ENCODE peak calls at places on chromosomes 3 and 15, in seven cellular contexts. H is stromal cell of bone marrow; I is ecto neural progenitor cell; M is iPS DF 19.7; G is activated effector memory CD4-positive, alpha-beta T cell treated with Interleukin-2 at 50 U/mL for 16 hours; W is mucosa of descending colon; E is activated CD4-positive, alpha-beta T cell treated with anti-CD3 and anti-CD28 coated beads, Interleukin-2, amount 50 U/mL, for 1 hour. X is an unnamed sample.

GRCh38 chr15:76823903-76824302 is 81.2 kb downstream of the SCAPER start:
- DNase-seq in H (no peak), I (no peak), M (no peak), G (no peak), W (no peak), E (no peak), X (no peak)

GRCh38 chr3:32500225-32500624 is 2.4 kb downstream of the CMTM6 start:
- DNase-seq in H (no peak), I (no peak), M (no peak), G (no peak), W (no peak), E (no peak), X (no peak)

GRCh38 chr3:170469151-170470062 is 50.7 kb downstream of the CLDN11 start:
- DNase-seq in H (peak), I (no peak), M (no peak), G (no peak), W (no peak), E (no peak), X (no peak)

GRCh38 chr3:128330301-128330845 is 136.3 kb downstream of the DNAJB8 start:
- DNase-seq in H (no peak), I (no peak), M (no peak), G (no peak), W (no peak), E (no peak), X (no peak)

GRCh38 chr15:41233367-41233771 is 2.3 kb downstream of the CHP1 start:
- DNase-seq in H (peak), I (no peak), M (no peak), G (no peak), W (no peak), E (no peak), X (no peak)

GRCh38 chr3:119825820-119826219 is 43.9 kb downstream of the NR1I2 start:
- DNase-seq in H (no peak), I (no peak), M (no peak), G (no peak), W (no peak), E (no peak), X (no peak)

GRCh38 chr3:161452179-161452578 is 44.4 kb upstream of the OTOL1 start:
- DNase-seq in H (no peak), I (no peak), M (no peak), G (no peak), W (no peak), E (no peak), X (no peak)

GRCh38 chr3:128293930-128294329 is 140.6 kb downstream of the EEFSEC start:
- DNase-seq in H (no peak), I (peak), M (no peak), G (no peak), W (no peak), E (no peak), X (peak)

GRCh38 chr3:80215191-80215590 is 447.4 kb upstream of the ROBO1 start:
- DNase-seq in H (no peak), I (no peak), M (peak), G (no peak), W (no peak), E (no peak), X (no peak)

GRCh38 chr15:95326689-95327525 is 1003.6 kb upstream of the NR2F2 start:
- DNase-seq in H (no peak), I (peak), M (no peak), G (no peak), W (no peak), E (no peak), X (no peak)

GRCh38 chr3:194136519-194137313 is 768 bp downstream of the HES1 start:
- DNase-seq in H (no peak), I (peak), M (no peak), G (peak), W (peak), E (peak), X (peak)

GRCh38 chr3:173893835-173894234 is 496.3 kb downstream of the NLGN1 start:
- DNase-seq in H (no peak), I (no peak), M (no peak), G (no peak), W (no peak), E (no peak), X (no peak)

GRCh38 chr3:191333481-191333880 is 3.2 kb upstream of the UTS2B start:
- DNase-seq in H (no peak), I (no peak), M (no peak), G (no peak), W (no peak), E (no peak), X (no peak)

GRCh38 chr3:158105124-158105709 is 1.0 kb downstream of the SHOX2 start:
- DNase-seq in H (no peak), I (peak), M (no peak), G (no peak), W (no peak), E (no peak), X (no peak)

GRCh38 chr3:182948305-182948704 is 32.0 kb downstream of the DCUN1D1 start:
- DNase-seq in H (no peak), I (no peak), M (no peak), G (no peak), W (no peak), E (no peak), X (no peak)

GRCh38 chr15:34886134-34886533 is 83.4 kb downstream of the AQR start:
- DNase-seq in H (peak), I (no peak), M (no peak), G (no peak), W (no peak), E (no peak), X (no peak)

GRCh38 chr3:172100482-172100881 is 61.1 kb downstream of the FNDC3B start:
- DNase-seq in H (no peak), I (no peak), M (no peak), G (no peak), W (no peak), E (no peak), X (no peak)

GRCh38 chr3:122957707-122958210 is 69.8 kb downstream of the SEMA5B start:
- DNase-seq in H (no peak), I (no peak), M (no peak), G (no peak), W (no peak), E (no peak), X (no peak)

GRCh38 chr15:68091743-68092142 is 37.6 kb downstream of the PIAS1 start:
- DNase-seq in H (no peak), I (no peak), M (no peak), G (no peak), W (no peak), E (no peak), X (no peak)

GRCh38 chr3:38957296-38957695 is 94.4 kb downstream of the SCN11A start:
- DNase-seq in H (no peak), I (no peak), M (no peak), G (no peak), W (no peak), E (no peak), X (no peak)

GRCh38 chr15:88440021-88440420 is 27.2 kb downstream of the MRPL46 start:
- DNase-seq in H (peak), I (no peak), M (no peak), G (no peak), W (no peak), E (no peak), X (no peak)

GRCh38 chr15:97654677-97655076 is 305.8 kb upstream of the ARRDC4 start:
- DNase-seq in H (no peak), I (no peak), M (no peak), G (no peak), W (no peak), E (no peak), X (no peak)

GRCh38 chr3:113663761-113664160 is 32.7 kb downstream of the USF3 start:
- DNase-seq in H (no peak), I (no peak), M (no peak), G (no peak), W (no peak), E (no peak), X (no peak)

GRCh38 chr3:192409838-192410683 is 317.3 kb downstream of the FGF12 start:
- DNase-seq in H (no peak), I (peak), M (no peak), G (no peak), W (no peak), E (no peak), X (no peak)

GRCh38 chr3:12235691-12236090 is 53.2 kb upstream of the PPARG start:
- DNase-seq in H (no peak), I (no peak), M (no peak), G (no peak), W (no peak), E (no peak), X (no peak)

GRCh38 chr3:426056-426455 is 229.5 kb downstream of the CHL1 start:
- DNase-seq in H (no peak), I (no peak), M (no peak), G (no peak), W (no peak), E (no peak), X (no peak)

GRCh38 chr3:117665311-117665710 is 955.7 kb downstream of the TUSC7 start:
- DNase-seq in H (no peak), I (no peak), M (no peak), G (no peak), W (peak), E (no peak), X (no peak)

GRCh38 chr15:62719316-62719715 is 323.2 kb upstream of the TPM1 start:
- DNase-seq in H (no peak), I (no peak), M (no peak), G (no peak), W (no peak), E (no peak), X (no peak)

GRCh38 chr15:44530653-44531052 is 6.3 kb upstream of the EIF3J start:
- DNase-seq in H (no peak), I (no peak), M (no peak), G (no peak), W (no peak), E (no peak), X (no peak)

GRCh38 chr3:54188176-54188791 is 65.9 kb downstream of the CACNA2D3 start:
- DNase-seq in H (peak), I (peak), M (peak), G (no peak), W (no peak), E (peak), X (peak)

GRCh38 chr15:41794081-41794480 is 19.8 kb downstream of the MAPKBP1 start:
- DNase-seq in H (no peak), I (no peak), M (no peak), G (no peak), W (no peak), E (no peak), X (no peak)

GRCh38 chr3:141237701-141238521 is 6.3 kb downstream of the PXYLP1 start:
- DNase-seq in H (no peak), I (no peak), M (no peak), G (no peak), W (no peak), E (no peak), X (no peak)

GRCh38 chr3:20141841-20142240 is 44.2 kb downstream of the SGO1 start:
- DNase-seq in H (peak), I (peak), M (no peak), G (no peak), W (no peak), E (no peak), X (no peak)

GRCh38 chr3:143634991-143635390 is 213.3 kb downstream of the SLC9A9 start:
- DNase-seq in H (no peak), I (no peak), M (no peak), G (no peak), W (peak), E (no peak), X (no peak)

X was measured in activated T-helper 2 cell treated with anti-CD3 and anti-CD28 coated beads, Interferon-gamma antibody, Interleukin-2, Interleukin-4, amounts not matched to agents 10 μg/mL and 5 μg/mL and 100 μg/mL, durations not matched to agents 14 hours and 24 hours and 36 hours.